ENCODE peak calls at places on chromosomes 13 and 19, in seven cellular contexts. C is activated CD8-positive, alpha-beta memory T cell treated with anti-CD3 and anti-CD28 coated beads for 4 hours; Y is stomach; Z is T-helper 9 cell; V is adipocyte; B is NCI-H2227 treated with DMSO at 0.1 percent for 48 hours; W is hepatic stellate cell. P is an unnamed sample.

GRCh38 chr19:36748431-36749275 is 24.0 kb downstream of the ZNF850 start:
- DNase-seq in C (no peak), Y (no peak), Z (no peak), V (no peak), B (no peak), W (no peak), P (no peak)

GRCh38 chr19:15248648-15249559 is 16.7 kb upstream of the EPHX3 start:
- DNase-seq in C (no peak), Y (peak), Z (no peak), V (peak), B (no peak), W (peak), P (peak)

GRCh38 chr13:59472134-59472533 is 691.6 kb downstream of the DIAPH3 start:
- DNase-seq in C (no peak), Y (no peak), Z (no peak), V (peak), B (no peak), W (no peak), P (no peak)

GRCh38 chr19:49929611-49930482 is 543 bp upstream of the NUP62 start:
- DNase-seq in C (peak), Y (peak), Z (peak), V (peak), B (peak), W (peak), P (peak)

GRCh38 chr19:47755065-47755761 is 9.9 kb downstream of the NOP53 start:
- DNase-seq in C (no peak), Y (no peak), Z (no peak), V (no peak), B (no peak), W (no peak), P (no peak)

GRCh38 chr19:35247526-35248309 is 1.1 kb upstream of the LSR start:
- DNase-seq in C (no peak), Y (peak), Z (peak), V (no peak), B (peak), W (no peak), P (peak)

GRCh38 chr13:31394491-31394890 is 194.7 kb downstream of the B3GLCT start:
- DNase-seq in C (no peak), Y (no peak), Z (no peak), V (no peak), B (no peak), W (no peak), P (no peak)

GRCh38 chr19:6828698-6829633 is 56.5 kb downstream of the VAV1 start:
- DNase-seq in C (no peak), Y (no peak), Z (no peak), V (no peak), B (no peak), W (no peak), P (no peak)

GRCh38 chr19:2394054-2394668 is 33.2 kb downstream of the TIMM13 start:
- DNase-seq in C (no peak), Y (no peak), Z (no peak), V (peak), B (no peak), W (peak), P (peak)

GRCh38 chr13:39783051-39783450 is 127.6 kb downstream of the COG6 start:
- DNase-seq in C (no peak), Y (no peak), Z (no peak), V (peak), B (no peak), W (no peak), P (no peak)

GRCh38 chr13:24627090-24627714 is 53.0 kb upstream of the ATP12A start:
- DNase-seq in C (no peak), Y (peak), Z (no peak), V (peak), B (no peak), W (no peak), P (no peak)

GRCh38 chr19:46806651-46807050 is 18.3 kb upstream of the SLC1A5 start:
- DNase-seq in C (no peak), Y (no peak), Z (no peak), V (no peak), B (no peak), W (no peak), P (no peak)

GRCh38 chr19:45400192-45400591 is 4.7 kb downstream of the PPP1R13L start:
- DNase-seq in C (no peak), Y (no peak), Z (no peak), V (no peak), B (no peak), W (no peak), P (no peak)

GRCh38 chr13:97301382-97302095 is 79.4 kb downstream of the MBNL2 start:
- DNase-seq in C (no peak), Y (no peak), Z (no peak), V (no peak), B (no peak), W (no peak), P (no peak)

GRCh38 chr19:51971624-51972023 is 15.0 kb downstream of the ZNF350 start:
- DNase-seq in C (no peak), Y (no peak), Z (peak), V (no peak), B (no peak), W (no peak), P (no peak)

GRCh38 chr19:22945560-22945959 is 57.4 kb downstream of the ZNF728 start:
- DNase-seq in C (no peak), Y (no peak), Z (no peak), V (peak), B (no peak), W (no peak), P (no peak)

GRCh38 chr19:7839476-7839875 is 9.5 kb downstream of the EVI5L start:
- DNase-seq in C (no peak), Y (no peak), Z (no peak), V (no peak), B (no peak), W (no peak), P (no peak)

GRCh38 chr13:77184455-77184854 is 142.4 kb downstream of the MYCBP2 start:
- DNase-seq in C (no peak), Y (no peak), Z (no peak), V (no peak), B (no peak), W (no peak), P (no peak)

GRCh38 chr19:12641456-12641855 is 25.1 kb downstream of the MAN2B1 start:
- DNase-seq in C (no peak), Y (no peak), Z (no peak), V (no peak), B (no peak), W (no peak), P (no peak)

GRCh38 chr19:42316223-42317211 is 3.4 kb downstream of the TMEM145 start:
- DNase-seq in C (no peak), Y (no peak), Z (no peak), V (no peak), B (peak), W (peak), P (no peak)

GRCh38 chr19:42088471-42089190 is 12.7 kb downstream of the ZNF574 start:
- DNase-seq in C (no peak), Y (no peak), Z (no peak), V (peak), B (no peak), W (peak), P (no peak)

GRCh38 chr13:40780822-40781401 is 8.5 kb upstream of the SLC25A15 start:
- DNase-seq in C (no peak), Y (no peak), Z (no peak), V (no peak), B (no peak), W (no peak), P (no peak)